ENCODE peak calls at places on chromosomes 3 and 15, in eight cellular contexts. R is stimulated activated CD4-positive, alpha-beta T cell treated with anti-CD3 and anti-CD28 coated beads, Interleukin-4, amount 100 ng/mL, for 1 hour; A is NCI-H2227 treated with DMSO at 0.1 percent for 48 hours; C is activated gamma-delta T cell treated with Interleukin-2 at 50 U/mL for 16 hours; M is Kasumi-1; D is tibial artery; S is cardiac fibroblast; O is neuronal stem cell. B is an unnamed sample.

GRCh38 chr3:112770026-112770626 is 76.5 kb downstream of the CD200R1L start:
- DNase-seq in R (peak; percentile 46), A (no peak), C (no peak), M (no peak), D (peak; percentile 31), S (peak; percentile 97), O (no peak), B (peak; percentile 21)

GRCh38 chr15:41827290-41827879 is 507 bp upstream of the JMJD7 start:
- DNase-seq in R (peak; percentile 34), A (no peak), C (peak; percentile 23), M (no peak), D (no peak), S (no peak), O (peak; percentile 24), B (no peak)

GRCh38 chr3:112020653-112021052 is 13.9 kb upstream of the TMPRSS7 start:
- DNase-seq in R (no peak), A (no peak), C (no peak), M (no peak), D (no peak), S (no peak), O (peak; percentile 40), B (no peak)

GRCh38 chr15:70447927-70448698 is 315.2 kb downstream of the UACA start:
- DNase-seq in R (peak; percentile 34), A (peak; percentile 9), C (peak; percentile 56), M (peak; percentile 55), D (no peak), S (no peak), O (no peak), B (peak; percentile 21)

GRCh38 chr3:148075829-148076716 is 621.6 kb upstream of the AGTR1 start:
- DNase-seq in R (no peak), A (no peak), C (no peak), M (peak; percentile 40), D (no peak), S (peak; percentile 78), O (peak; percentile 45), B (no peak)

GRCh38 chr3:112786002-112786590 is 60.6 kb downstream of the CD200R1L start:
- DNase-seq in R (no peak), A (no peak), C (no peak), M (no peak), D (no peak), S (no peak), O (no peak), B (no peak)

GRCh38 chr3:133821767-133822638 is 16.4 kb downstream of the SRPRB start:
- DNase-seq in R (no peak), A (no peak), C (no peak), M (peak; percentile 38), D (peak; percentile 54), S (peak; percentile 67), O (no peak), B (no peak)

GRCh38 chr15:33872761-33873106 is 95.6 kb upstream of the CHRM5 start:
- DNase-seq in R (no peak), A (no peak), C (no peak), M (no peak), D (no peak), S (no peak), O (no peak), B (no peak)

GRCh38 chr3:52532517-52532837 is 1.2 kb downstream of the NT5DC2 start:
- DNase-seq in R (no peak), A (no peak), C (peak; percentile 48), M (peak; percentile 13), D (no peak), S (peak; percentile 80), O (no peak), B (no peak)